ENCODE peak calls at places on chromosomes 16 and 17, in nine cellular contexts. U, R, Z, X, Q, K, A, D and H are unnamed samples. For H4K20me1, the result is how much of the 10 kb centered on the place peaks cover.

GRCh38 chr16:81547194-81547918 is 102.7 kb downstream of the CMIP start:
- DNase-seq in U (no peak), R (no peak), Z (no peak), X (no peak), Q (no peak), K (no peak), A (no peak), D (no peak), H (no peak)

GRCh38 chr16:11639925-11640899 is 28.0 kb upstream of the SNN start:
- DNase-seq in U (peak), R (peak), Z (peak), X (no peak), Q (no peak), K (peak), A (peak), D (peak), H (peak)

GRCh38 chr17:2547176-2547575 is 35.5 kb upstream of the METTL16 start:
- DNase-seq in U (no peak), R (no peak), Z (peak), X (peak), Q (no peak), K (peak), A (no peak), D (peak), H (no peak)

GRCh38 chr16:24986512-24987303 is 28.5 kb downstream of the ARHGAP17 start:
- DNase-seq in U (no peak), R (no peak), Z (peak), X (no peak), Q (no peak), K (peak), A (no peak), D (peak), H (peak)

GRCh38 chr16:56286819-56287218 is 95.5 kb downstream of the GNAO1 start:
- DNase-seq in U (no peak), R (no peak), Z (peak), X (no peak), Q (no peak), K (peak), A (no peak), D (peak), H (no peak)

GRCh38 chr17:38922538-38923291 is 2.7 kb upstream of the LASP1NB start:
- DNase-seq in U (peak), R (peak), Z (peak), X (peak), Q (no peak), K (peak), A (no peak), D (peak), H (peak)

GRCh38 chr17:80960797-80961452 is 30.7 kb upstream of the CHMP6 start:
- DNase-seq in U (no peak), R (no peak), Z (no peak), X (no peak), Q (no peak), K (no peak), A (no peak), D (no peak), H (no peak)

GRCh38 chr16:80674884-80675283 is 129.5 kb downstream of the CDYL2 start:
- DNase-seq in U (no peak), R (no peak), Z (no peak), X (no peak), Q (no peak), K (no peak), A (no peak), D (no peak), H (no peak)

GRCh38 chr17:29177871-29178749 is 2.1 kb downstream of the MYO18A start:
- DNase-seq in U (no peak), R (peak), Z (no peak), X (no peak), Q (no peak), K (no peak), A (no peak), D (no peak), H (no peak)

GRCh38 chr17:66952031-66952524 is 12.4 kb upstream of the CACNG4 start:
- DNase-seq in U (peak), R (peak), Z (peak), X (no peak), Q (no peak), K (peak), A (peak), D (peak), H (peak)

GRCh38 chr17:79294459-79295071 is 219.9 kb downstream of the ENGASE start:
- DNase-seq in U (peak), R (peak), Z (peak), X (no peak), Q (peak), K (peak), A (no peak), D (peak), H (peak)

GRCh38 chr17:47687748-47688147 is 6.2 kb upstream of the TBKBP1 start:
- DNase-seq in U (peak), R (peak), Z (peak), X (peak), Q (no peak), K (peak), A (no peak), D (no peak), H (no peak)

GRCh38 chr16:1171001-1171400 is 18.1 kb downstream of the CACNA1H start:
- DNase-seq in U (no peak), R (no peak), Z (no peak), X (no peak), Q (no peak), K (no peak), A (no peak), D (no peak), H (no peak)

GRCh38 chr17:8593276-8593675 is 37.2 kb downstream of the MYH10 start:
- DNase-seq in U (no peak), R (no peak), Z (no peak), X (no peak), Q (no peak), K (no peak), A (no peak), D (no peak), H (no peak)

GRCh38 chr16:70680495-70681381 is 5.1 kb downstream of the MTSS2 start:
- DNase-seq in U (no peak), R (no peak), Z (no peak), X (no peak), Q (no peak), K (no peak), A (no peak), D (no peak), H (no peak)

GRCh38 chr17:34068506-34069035 is 186.5 kb upstream of the CCL2 start:
- DNase-seq in U (no peak), R (no peak), Z (no peak), X (no peak), Q (no peak), K (no peak), A (no peak), D (no peak), H (no peak)

GRCh38 chr16:71693168-71693567 is 31.3 kb downstream of the PHLPP2 start:
- DNase-seq in U (no peak), R (no peak), Z (no peak), X (no peak), Q (no peak), K (no peak), A (no peak), D (no peak), H (peak)

GRCh38 chr16:85752511-85753420 is 1.9 kb upstream of the C16orf74 start:
- DNase-seq in U (peak), R (peak), Z (peak), X (peak), Q (no peak), K (no peak), A (no peak), D (peak), H (no peak)

GRCh38 chr16:14509055-14509454 is 121.0 kb downstream of the PARN start:
- DNase-seq in U (no peak), R (no peak), Z (peak), X (no peak), Q (no peak), K (peak), A (no peak), D (peak), H (peak)

GRCh38 chr16:67278773-67279295 is 498 bp upstream of the PLEKHG4 start:
- DNase-seq in U (peak), R (peak), Z (no peak), X (peak), Q (no peak), K (peak), A (no peak), D (no peak), H (no peak)

GRCh38 chr17:59010026-59010425 is 96.7 kb downstream of the TRIM37 start:
- DNase-seq in U (no peak), R (no peak), Z (no peak), X (no peak), Q (no peak), K (no peak), A (no peak), D (peak), H (peak)

GRCh38 chr16:8887438-8887765 is 5.3 kb downstream of the LITAFD start:
- DNase-seq in U (no peak), R (no peak), Z (no peak), X (no peak), Q (no peak), K (no peak), A (no peak), D (no peak), H (no peak)

DNA sequence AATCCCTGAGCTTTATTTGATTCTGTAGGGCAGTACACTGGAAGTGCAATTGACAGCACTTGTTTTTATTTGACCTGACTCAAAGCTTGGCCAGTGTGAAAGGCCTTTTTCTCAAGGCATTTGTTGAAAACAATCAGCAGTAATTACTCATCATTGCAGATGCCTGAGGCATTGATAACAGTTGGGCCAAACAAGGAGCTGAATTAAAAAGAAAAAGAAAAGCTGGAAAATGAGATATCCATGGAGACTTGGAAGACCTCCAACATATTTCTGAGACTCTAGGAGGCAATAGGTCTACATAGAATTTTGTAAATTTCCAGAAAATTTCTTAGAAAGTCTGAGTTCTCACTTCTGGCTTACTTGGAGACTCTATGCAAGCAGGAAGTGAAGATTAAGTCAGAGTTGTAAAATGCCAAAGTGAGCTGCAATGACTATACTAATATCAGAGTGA is 200.8 kb upstream of the KCNJ16 start:
- DNase-seq in U (peak), R (no peak), Z (peak), X (no peak), Q (no peak), K (peak), A (no peak), D (peak), H (peak)
- H3K27ac ChIP-seq in U (peak), R (no peak), Z (peak), X (peak), Q (no peak), K (peak), A (no peak), D (no peak), H (peak)

GRCh38 chr17:36610472-36610871 is 9.1 kb downstream of the MRM1 start:
- DNase-seq in U (no peak), R (no peak), Z (peak), X (no peak), Q (no peak), K (peak), A (no peak), D (no peak), H (no peak)
- H4K20me1 ChIP-seq in U (under half), R (under half), Z (under half), X (under half), Q (under half), K (under half), A (under half), D (under half), H (under half)

DNA sequence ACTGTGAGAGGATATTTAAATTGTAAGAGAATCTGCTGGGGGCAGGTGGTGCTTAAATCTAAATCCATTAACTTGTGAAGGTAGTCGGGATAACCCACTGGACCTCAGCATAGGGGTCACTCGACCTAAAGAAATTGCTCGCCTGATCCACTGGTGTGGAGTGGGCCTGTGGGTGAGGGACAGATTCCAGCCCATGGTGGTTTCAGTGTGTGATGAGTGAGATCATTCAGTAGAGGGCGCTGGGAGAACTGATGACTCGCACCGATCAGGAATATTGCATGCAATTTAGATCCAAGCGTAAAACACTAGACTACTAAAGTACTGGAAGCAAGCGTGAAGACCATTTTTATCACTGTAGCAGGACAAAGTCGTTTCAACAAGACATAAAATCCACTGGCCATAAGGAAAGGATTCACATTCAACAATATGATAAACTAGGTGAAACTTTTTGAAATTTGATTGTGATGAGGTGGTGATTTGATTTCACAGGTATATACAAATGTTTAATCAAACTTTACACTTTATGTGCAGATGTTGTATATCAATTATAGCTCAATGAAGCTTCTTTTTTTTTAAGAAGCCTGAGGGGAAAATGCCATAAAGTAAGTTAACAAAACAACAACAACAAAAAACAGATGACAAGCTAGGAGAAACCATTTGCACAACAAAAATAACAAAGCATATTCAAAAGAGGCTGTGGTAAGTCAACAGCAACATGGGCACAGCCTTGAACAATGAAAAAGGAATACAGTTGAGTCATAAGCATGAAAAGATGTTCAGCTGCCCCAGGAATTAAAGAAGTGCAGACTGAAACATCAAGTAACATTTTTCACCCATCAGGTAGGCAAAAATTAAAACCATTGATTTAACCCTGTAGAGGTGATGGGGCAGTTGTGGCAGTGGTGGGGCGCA is 7.5 kb upstream of the TMEM170A start:
- DNase-seq in U (peak), R (peak), Z (peak), X (peak), Q (peak), K (peak), A (no peak), D (peak), H (peak)
- H3K4me3 ChIP-seq in U (no peak), R (peak), Z (no peak), X (no peak), Q (no peak), K (no peak), A (no peak), D (no peak), H (no peak)

GRCh38 chr17:1039119-1039507 is 42.2 kb downstream of the TIMM22 start:
- DNase-seq in U (no peak), R (no peak), Z (no peak), X (no peak), Q (no peak), K (no peak), A (no peak), D (no peak), H (no peak)

GRCh38 chr17:1041746-1042145 is 44.8 kb downstream of the TIMM22 start:
- DNase-seq in U (no peak), R (no peak), Z (no peak), X (no peak), Q (no peak), K (no peak), A (no peak), D (no peak), H (no peak)

GRCh38 chr17:1038459-1039118 is 41.7 kb downstream of the TIMM22 start:
- DNase-seq in U (peak), R (no peak), Z (no peak), X (no peak), Q (no peak), K (no peak), A (no peak), D (no peak), H (no peak)

GRCh38 chr17:1039511-1040215 is 42.7 kb downstream of the TIMM22 start:
- DNase-seq in U (no peak), R (no peak), Z (no peak), X (no peak), Q (no peak), K (no peak), A (no peak), D (no peak), H (no peak)

DNA sequence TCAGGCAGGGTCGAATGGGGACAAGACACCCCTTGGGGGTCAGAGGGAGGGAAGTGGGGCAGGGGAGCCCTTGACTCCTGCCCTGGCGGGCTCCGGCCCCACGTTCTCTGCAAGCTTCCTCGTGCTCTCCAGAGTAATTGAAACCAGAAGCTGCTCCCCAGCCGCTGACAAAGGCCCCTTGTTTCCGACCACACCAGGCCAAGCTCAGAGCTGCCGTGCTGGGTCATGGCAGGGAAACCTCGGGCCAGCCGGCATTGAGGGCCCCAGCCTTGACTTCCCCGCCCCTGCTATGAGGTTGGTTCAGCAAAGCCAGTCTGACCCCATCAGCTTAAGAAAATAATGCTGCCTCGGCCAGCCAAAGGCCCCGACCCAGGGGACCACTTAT is 43.3 kb downstream of the TIMM22 start:
- DNase-seq in U (no peak), R (no peak), Z (no peak), X (no peak), Q (no peak), K (no peak), A (no peak), D (no peak), H (no peak)
- H3K27ac ChIP-seq in U (no peak), R (no peak), Z (no peak), X (no peak), Q (no peak), K (no peak), A (no peak), D (no peak), H (no peak)

DNA sequence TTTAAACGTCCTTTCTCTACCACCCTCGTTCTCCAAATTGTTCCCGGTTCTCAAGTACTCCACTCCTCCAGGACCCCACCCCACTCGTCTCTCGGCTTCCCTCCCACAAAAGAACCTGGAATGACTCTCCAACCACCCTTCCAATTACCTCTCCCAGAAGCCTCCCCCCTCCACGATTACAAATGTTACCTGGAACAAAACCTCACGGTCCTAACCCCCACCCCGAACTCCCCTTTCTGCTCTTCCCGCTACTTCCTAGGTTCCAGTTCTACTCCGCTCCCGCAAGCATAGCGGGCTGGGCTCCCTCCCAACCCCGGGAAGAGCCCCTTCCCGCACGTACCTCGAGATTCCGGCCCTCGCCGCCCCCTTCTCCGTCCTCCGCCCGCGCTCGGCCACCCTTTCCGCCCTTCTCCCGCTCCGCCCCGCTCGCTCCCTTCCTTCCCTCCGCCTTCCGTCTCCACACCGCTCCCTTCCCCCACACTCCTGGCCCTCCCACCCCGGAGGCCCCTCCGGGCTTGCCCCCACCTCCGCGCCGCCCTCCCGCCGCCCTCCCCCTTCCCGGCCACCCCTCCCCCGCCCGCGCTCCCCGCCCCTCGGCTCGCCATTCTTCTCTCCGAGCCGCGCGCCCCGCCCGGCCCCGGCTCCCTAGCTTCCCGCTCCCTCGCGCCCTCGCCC is 502 bp downstream of the CHTF8 start:
- DNase-seq in U (peak), R (peak), Z (peak), X (peak), Q (peak), K (peak), A (no peak), D (peak), H (peak)
- H4K20me1 ChIP-seq in U (under half), R (under half), Z (under half), X (under half), Q (under half), K (under half), A (under half), D (under half), H (half or more)